ENCODE peak calls at places on chromosomes 16 and 17, in nine cellular contexts. B, D, M, Q, P, S, F, E and N are unnamed samples.

GRCh38 chr17:28466521-28467048 is 6.9 kb upstream of the SLC13A2 start:
- DNase-seq in F (no peak), Q (no peak), M (no peak), E (no peak), B (no peak), S (peak), P (no peak), D (no peak), N (no peak)

GRCh38 chr16:63057342-63057741 is 1021.1 kb upstream of the CDH8 start:
- DNase-seq in Q (no peak), B (no peak), S (no peak), E (no peak), P (no peak), M (no peak), F (no peak), D (no peak), N (no peak)

GRCh38 chr16:81324808-81325207 is 10.0 kb downstream of the GAN start:
- DNase-seq in Q (no peak), P (no peak), M (no peak), D (no peak), S (no peak), B (no peak), E (no peak), F (no peak), N (no peak)

GRCh38 chr16:13158427-13158826 is 257.0 kb downstream of the SHISA9 start:
- DNase-seq in B (no peak), D (no peak), P (no peak), M (no peak), Q (peak), S (no peak), F (no peak), E (no peak), N (no peak)

GRCh38 chr17:79633937-79634813 is 23.3 kb upstream of the RBFOX3 start:
- DNase-seq in F (no peak), M (no peak), P (no peak), E (peak), B (no peak), S (peak), Q (no peak), D (no peak), N (no peak)

GRCh38 chr17:46908352-46908751 is 14.6 kb upstream of the GOSR2 start:
- DNase-seq in D (no peak), F (no peak), B (no peak), P (no peak), S (no peak), Q (no peak), E (no peak), M (no peak), N (no peak)

GRCh38 chr17:549197-550040 is 165.2 kb downstream of the VPS53 start:
- DNase-seq in Q (no peak), E (no peak), B (peak), F (no peak), S (no peak), M (no peak), D (peak), P (no peak), N (no peak)

GRCh38 chr16:59905628-59906027 is 1171.5 kb upstream of the GOT2 start:
- DNase-seq in M (peak), P (no peak), F (no peak), B (no peak), E (no peak), Q (peak), D (no peak), S (no peak), N (no peak)

GRCh38 chr16:79209308-79209707 is 391.2 kb downstream of the MAF start:
- DNase-seq in E (no peak), S (no peak), B (no peak), P (no peak), D (no peak), M (no peak), F (no peak), Q (no peak), N (no peak)

GRCh38 chr17:81553616-81554181 is 1.5 kb upstream of the FAAP100 start:
- DNase-seq in D (peak), F (no peak), E (peak), Q (peak), S (peak), P (no peak), M (peak), B (peak), N (no peak)

GRCh38 chr17:81397314-81398169 is 2.3 kb downstream of the BAHCC1 start:
- DNase-seq in E (no peak), S (peak), P (no peak), F (no peak), D (no peak), Q (peak), B (peak), M (peak), N (no peak)

GRCh38 chr17:81036128-81036891 is 1.4 kb downstream of the BAIAP2 start:
- DNase-seq in M (peak), D (no peak), P (no peak), B (no peak), Q (no peak), F (no peak), S (no peak), E (no peak), N (no peak)

GRCh38 chr17:75244133-75244866 is 17.1 kb downstream of the GGA3 start:
- DNase-seq in B (no peak), F (no peak), Q (no peak), P (peak), S (no peak), M (no peak), E (no peak), D (no peak), N (peak)

GRCh38 chr17:70037498-70037897 is 37.5 kb upstream of the KCNJ16 start:
- DNase-seq in P (no peak), E (no peak), F (no peak), B (no peak), Q (no peak), S (no peak), D (no peak), M (no peak), N (no peak)

GRCh38 chr16:22317001-22317530 is 19.9 kb downstream of the POLR3E start:
- DNase-seq in B (no peak), M (no peak), E (no peak), D (no peak), P (no peak), Q (no peak), F (no peak), S (no peak), N (no peak)

GRCh38 chr17:46774108-46774737 is 44.3 kb downstream of the WNT3 start:
- DNase-seq in Q (peak), M (no peak), D (no peak), S (no peak), F (no peak), E (no peak), B (no peak), P (no peak), N (no peak)

GRCh38 chr16:83992624-83993023 is 24.6 kb downstream of the NECAB2 start:
- DNase-seq in D (peak), P (no peak), E (no peak), B (peak), M (peak), F (no peak), S (peak), Q (no peak), N (no peak)

GRCh38 chr17:68197997-68198930 is 49.6 kb upstream of the AMZ2 start:
- DNase-seq in S (no peak), Q (no peak), M (peak), F (no peak), E (no peak), B (no peak), D (no peak), P (no peak), N (peak)

GRCh38 chr17:42387663-42388380 is 420 bp downstream of the STAT3 start:
- DNase-seq in F (no peak), E (peak), S (peak), D (no peak), Q (no peak), B (no peak), M (no peak), P (peak), N (peak)

GRCh38 chr17:17987187-17987896 is 14.7 kb downstream of the DRC3 start:
- DNase-seq in E (no peak), P (no peak), Q (no peak), M (no peak), S (no peak), B (no peak), D (no peak), F (no peak), N (no peak)

GRCh38 chr17:17983376-17983775 is 10.7 kb downstream of the DRC3 start:
- DNase-seq in E (no peak), S (no peak), P (no peak), F (no peak), D (no peak), M (no peak), B (no peak), Q (no peak), N (no peak)

GRCh38 chr17:17983776-17984175 is 11.1 kb downstream of the DRC3 start:
- DNase-seq in S (no peak), M (no peak), B (no peak), Q (no peak), D (no peak), E (no peak), F (no peak), P (no peak), N (no peak)

GRCh38 chr17:17985153-17985552 is 12.5 kb downstream of the DRC3 start:
- DNase-seq in Q (no peak), B (no peak), F (no peak), M (no peak), D (no peak), E (no peak), S (no peak), P (no peak), N (no peak)

DNA sequence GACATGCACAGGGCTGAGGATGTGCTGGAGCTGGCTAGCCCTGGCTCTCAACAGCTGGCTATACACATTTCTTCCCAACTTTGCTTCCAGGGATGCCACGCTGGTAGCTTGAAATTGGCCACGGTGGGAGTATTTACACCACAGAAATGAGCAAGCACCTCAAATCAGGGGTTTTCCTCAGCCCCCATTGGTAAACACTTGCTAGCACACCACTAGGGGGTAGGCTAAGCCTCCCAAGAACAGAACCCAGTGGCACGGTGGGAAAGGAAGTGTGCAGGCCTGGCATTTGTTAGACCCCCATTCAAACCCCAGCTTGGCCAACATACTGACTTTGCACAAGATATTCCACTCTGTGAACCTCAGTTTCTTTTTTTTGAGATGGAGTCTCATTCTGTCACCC is 12.9 kb downstream of the DRC3 start:
- DNase-seq in E (no peak), F (peak), S (no peak), B (no peak), D (no peak), P (no peak), M (no peak), Q (peak), N (no peak)
- TF ChIP-seq CTCF in E (no peak), F (peak), S (peak), B (peak), D (peak), P (no peak), M (peak), Q (peak), N (peak)

DNA sequence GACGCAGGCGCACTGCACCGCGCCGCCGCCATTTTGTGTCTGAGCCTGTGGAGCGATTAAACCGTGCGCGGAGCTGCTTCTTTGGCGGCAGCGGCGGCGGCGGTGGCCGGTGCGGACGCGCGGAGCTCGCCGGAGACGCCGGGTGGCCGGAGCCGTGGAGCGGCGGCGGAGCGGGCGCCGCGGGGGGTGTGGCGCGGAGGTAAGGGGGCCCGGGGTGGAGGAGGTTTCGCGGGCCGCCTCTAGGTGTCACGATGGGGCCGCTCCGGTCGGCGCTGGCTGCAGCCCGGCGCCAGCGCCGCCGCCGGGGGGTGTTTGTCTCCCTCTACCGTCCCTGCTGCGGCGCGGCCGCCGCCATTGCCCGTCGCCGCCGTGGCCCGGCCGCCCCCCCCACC is at the start of gene CTCF:
- DNase-seq in Q (peak), E (peak), F (peak), S (peak), P (peak), D (no peak), M (peak), B (peak), N (peak)
- TF ChIP-seq CTCF in Q (peak), E (peak), F (peak), S (peak), P (peak), D (peak), M (peak), B (peak), N (peak)

GRCh38 chr16:87014112-87014511 is 303.1 kb downstream of the C16orf95 start:
- DNase-seq in P (no peak), D (no peak), M (no peak), E (no peak), B (no peak), Q (no peak), S (no peak), F (no peak), N (no peak)

GRCh38 chr16:87016056-87016455 is 301.1 kb downstream of the C16orf95 start:
- DNase-seq in E (no peak), B (no peak), M (no peak), Q (no peak), F (no peak), P (no peak), S (no peak), D (no peak), N (no peak)

GRCh38 chr16:87012954-87013938 is 303.9 kb downstream of the C16orf95 start:
- DNase-seq in P (no peak), S (no peak), Q (no peak), E (no peak), F (no peak), B (no peak), D (no peak), M (no peak), N (no peak)

GRCh38 chr16:87016636-87017035 is 300.6 kb downstream of the C16orf95 start:
- DNase-seq in M (no peak), D (no peak), B (no peak), F (no peak), Q (no peak), E (no peak), P (no peak), S (no peak), N (no peak)

DNA sequence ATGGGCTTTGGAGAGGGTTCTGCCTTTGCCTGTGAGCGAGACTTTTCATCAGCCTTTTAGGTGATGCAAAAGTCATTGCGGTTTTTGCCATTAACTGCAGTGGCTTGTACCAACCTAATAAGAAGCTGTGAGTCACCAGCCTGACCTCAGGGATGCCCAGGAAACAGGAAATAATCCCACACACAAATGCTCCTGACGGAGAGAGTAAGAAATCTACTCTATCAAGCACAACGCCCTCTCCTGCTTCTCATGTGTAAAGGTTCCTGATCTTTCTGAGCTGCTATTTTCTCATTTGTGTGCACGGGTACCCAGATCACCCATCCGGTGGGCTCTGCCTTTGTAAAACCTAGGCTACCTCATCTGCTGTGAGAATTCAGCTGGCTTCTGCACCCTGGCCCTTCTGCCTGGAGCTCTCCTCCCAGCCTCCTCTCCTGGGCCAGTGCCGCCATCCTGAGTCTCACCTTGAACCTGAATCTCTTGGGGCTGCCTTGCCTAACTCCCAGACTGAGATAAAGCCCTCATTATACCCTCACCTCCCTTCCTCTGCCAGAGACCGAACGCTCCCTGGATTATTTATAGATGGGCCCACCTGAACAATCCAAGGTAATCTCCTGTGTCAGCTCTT is 299.7 kb downstream of the C16orf95 start:
- DNase-seq in P (no peak), D (peak), E (no peak), B (peak), F (no peak), S (no peak), Q (peak), M (peak), N (no peak)
- TF ChIP-seq CTCF in P (no peak), D (peak), E (no peak), B (peak), F (no peak), S (no peak), Q (peak), M (peak), N (no peak)

DNA sequence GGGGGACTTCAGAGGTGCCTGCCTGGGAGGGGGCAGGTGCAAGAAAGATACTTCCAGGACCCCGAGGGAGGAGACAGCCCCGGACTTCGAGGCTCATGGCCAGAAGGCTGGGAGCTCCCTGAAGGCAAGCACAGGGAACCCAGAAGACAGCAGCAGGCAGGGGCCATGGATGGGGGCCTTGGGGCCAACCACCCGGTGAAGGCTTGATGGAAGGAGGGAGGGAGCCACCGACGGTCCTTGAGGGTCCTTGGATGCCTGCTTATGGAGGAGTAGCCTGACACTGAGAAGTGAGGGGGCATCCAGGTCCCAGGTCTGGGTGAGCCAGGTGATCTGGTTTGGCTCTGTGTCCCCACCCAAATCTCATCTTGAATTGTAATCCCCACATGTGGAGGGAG is 89.7 kb downstream of the SEC14L1 start:
- DNase-seq in P (no peak), E (no peak), S (no peak), F (no peak), M (no peak), B (no peak), D (no peak), Q (no peak), N (no peak)
- TF ChIP-seq CTCF in P (no peak), E (no peak), S (no peak), F (no peak), M (no peak), B (no peak), D (no peak), Q (no peak), N (no peak)

DNA sequence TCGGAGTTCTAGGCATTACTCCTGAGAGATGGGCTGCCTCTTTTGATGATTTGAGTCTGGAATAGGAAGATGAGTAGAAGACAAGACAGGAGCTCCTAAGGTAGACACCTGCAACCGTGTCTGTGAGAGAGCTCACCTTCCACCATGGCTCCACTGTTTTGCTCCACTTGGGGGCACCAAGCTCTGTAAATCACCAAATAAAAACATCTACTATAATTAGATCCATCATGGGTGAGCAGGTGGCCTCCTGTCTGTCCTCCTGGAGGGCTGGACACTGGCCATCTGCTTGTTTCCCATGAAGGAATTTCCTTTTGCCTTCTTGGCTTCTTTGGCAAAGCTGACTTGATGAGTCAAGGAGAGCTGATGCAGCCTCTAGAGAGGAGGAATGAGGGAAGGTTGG is 179.0 kb downstream of the HAPSTR1 start:
- DNase-seq in P (no peak), D (no peak), F (no peak), Q (no peak), M (no peak), S (no peak), B (no peak), E (no peak), N (no peak)
- TF ChIP-seq CTCF in P (peak), D (no peak), F (no peak), Q (no peak), M (no peak), S (no peak), B (no peak), E (no peak), N (no peak)

GRCh38 chr16:88552815-88553214 is 17.4 kb upstream of the ZC3H18 start:
- DNase-seq in Q (no peak), F (peak), D (no peak), E (no peak), S (no peak), B (no peak), M (no peak), P (no peak), N (no peak)

GRCh38 chr16:88552166-88552565 is 18.0 kb upstream of the ZC3H18 start:
- DNase-seq in Q (no peak), D (no peak), S (no peak), M (no peak), E (no peak), P (no peak), B (no peak), F (no peak), N (no peak)

GRCh38 chr16:88548131-88548874 is 21.9 kb upstream of the ZC3H18 start:
- DNase-seq in M (no peak), D (no peak), E (no peak), Q (no peak), B (no peak), S (no peak), P (no peak), F (no peak), N (no peak)

GRCh38 chr16:88548985-88549384 is 21.2 kb upstream of the ZC3H18 start:
- DNase-seq in M (no peak), B (no peak), P (no peak), E (no peak), Q (no peak), F (no peak), S (no peak), D (no peak), N (no peak)

GRCh38 chr16:88549671-88550643 is 20.2 kb upstream of the ZC3H18 start:
- DNase-seq in P (no peak), M (no peak), S (no peak), D (no peak), F (peak), E (no peak), Q (no peak), B (no peak), N (no peak)
- TF ChIP-seq CTCF in P (no peak), M (no peak), S (no peak), D (no peak), F (no peak), E (no peak), Q (no peak), B (no peak), N (no peak)